ENCODE peak calls at places on chromosome 1, in five cellular contexts. Y is SK-N-SH, J is HepG2, K is K562, M is GM12878. A is an unnamed sample.
A peak's percentile ranks its signal among the peaks of the same experiment; 100 is the strongest.

GRCh38 chr1:44015206-44015605 is 16.1 kb downstream of the SLC6A9 start:
- DNase-seq in Y (no peak), J (no peak), M (no peak), K (no peak), A (no peak)

GRCh38 chr1:166974647-166975345 is 544 bp downstream of the ILDR2 start:
- DNase-seq in K (no peak), Y (no peak), M (no peak), J (no peak), A (no peak)

GRCh38 chr1:50829010-50829958 is 130.8 kb downstream of the FAF1 start:
- DNase-seq in J (no peak), K (no peak), Y (no peak), M (no peak), A (no peak)

GRCh38 chr1:24206516-24207394 is 19.7 kb upstream of the IFNLR1 start:
- DNase-seq in Y (no peak), M (no peak), K (no peak), J (no peak), A (no peak)

GRCh38 chr1:214833357-214833756 is 230.4 kb downstream of the CENPF start:
- DNase-seq in Y (no peak), M (no peak), K (no peak), J (peak; percentile 91), A (no peak)

GRCh38 chr1:94864821-94865220 is 44.7 kb downstream of the SLC44A3 start:
- DNase-seq in M (no peak), J (no peak), Y (no peak), K (no peak), A (no peak)

GRCh38 chr1:49052102-49052501 is 275.4 kb upstream of the BEND5 start:
- DNase-seq in M (no peak), K (no peak), J (no peak), Y (peak; percentile 45), A (no peak)

GRCh38 chr1:153355445-153356071 is 2.1 kb upstream of the S100A9 start:
- DNase-seq in K (peak; percentile 62), Y (peak; percentile 59), M (no peak), J (peak; percentile 27), A (peak; percentile 79)

GRCh38 chr1:41329662-41330587 is 31.3 kb upstream of the FOXO6 start:
- DNase-seq in K (no peak), M (no peak), J (no peak), Y (no peak), A (no peak)

GRCh38 chr1:19258353-19258752 is 6.7 kb downstream of the MRTO4 start:
- DNase-seq in J (no peak), K (peak; percentile 14), M (no peak), Y (no peak), A (no peak)

GRCh38 chr1:201885531-201886075 is 3.1 kb upstream of the SHISA4 start:
- DNase-seq in J (no peak), Y (no peak), M (no peak), K (peak; percentile 86), A (no peak)

GRCh38 chr1:11478571-11479374 is at the start of gene DISP3:
- DNase-seq in K (peak; percentile 100), M (peak; percentile 1), J (peak; percentile 54), Y (peak; percentile 99), A (peak; percentile 95)

GRCh38 chr1:23915470-23915869 is 2.3 kb upstream of the CNR2 start:
- DNase-seq in M (no peak), Y (no peak), K (no peak), J (no peak), A (no peak)

GRCh38 chr1:6591222-6591621 is 11.4 kb downstream of the ZBTB48 start:
- DNase-seq in M (no peak), Y (no peak), J (no peak), K (no peak), A (no peak)
- TF ChIP-seq FOXM1 in M (no peak), Y (no peak), J (no peak), K (no peak), A (no peak)

GRCh38 chr1:75166821-75167220 is 32.6 kb downstream of the LHX8 start:
- DNase-seq in J (no peak), K (no peak), M (no peak), Y (no peak), A (no peak)

GRCh38 chr1:75170981-75171380 is 36.8 kb downstream of the LHX8 start:
- DNase-seq in K (no peak), Y (no peak), J (no peak), M (no peak), A (no peak)

GRCh38 chr1:75170006-75170405 is 35.8 kb downstream of the LHX8 start:
- DNase-seq in M (no peak), Y (no peak), J (no peak), K (no peak), A (no peak)

DNA sequence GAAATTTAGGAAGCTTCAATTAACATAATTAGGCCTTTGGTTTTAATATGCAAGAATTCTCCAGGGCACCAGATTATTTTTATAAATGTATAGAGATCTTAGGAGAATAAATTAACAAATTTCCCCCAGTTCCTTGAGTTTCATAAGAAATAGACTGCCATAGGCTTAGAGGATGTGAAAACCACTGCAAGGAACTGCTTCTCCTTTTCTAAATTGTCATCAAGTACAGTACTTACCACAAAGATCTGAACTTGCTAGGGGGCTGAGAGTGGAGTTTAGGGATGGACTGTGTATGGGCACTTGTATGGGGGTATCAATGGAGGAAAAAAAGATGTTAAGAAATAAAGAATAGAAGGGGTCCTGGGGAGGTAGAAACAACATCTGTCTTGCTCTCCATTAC is 31.1 kb downstream of the LHX8 start:
- DNase-seq in Y (no peak), M (no peak), K (no peak), J (no peak), A (no peak)
- TF ChIP-seq FOXM1 in Y (no peak), M (no peak), K (no peak), J (no peak), A (no peak)

GRCh38 chr1:78843111-78843908 is 163.2 kb downstream of the ADGRL4 start:
- DNase-seq in J (no peak), Y (no peak), M (no peak), K (no peak), A (no peak)

GRCh38 chr1:78836736-78837135 is 169.8 kb downstream of the ADGRL4 start:
- DNase-seq in J (no peak), M (no peak), Y (no peak), K (no peak), A (no peak)

GRCh38 chr1:78839704-78840277 is 166.7 kb downstream of the ADGRL4 start:
- DNase-seq in K (peak; percentile 12), J (peak; percentile 23), Y (peak; percentile 40), M (no peak), A (peak; percentile 28)

GRCh38 chr1:78840447-78841251 is 165.9 kb downstream of the ADGRL4 start:
- DNase-seq in K (peak; percentile 9), J (no peak), Y (no peak), M (no peak), A (peak; percentile 25)
- TF ChIP-seq FOXM1 in K (no peak), J (no peak), Y (no peak), M (no peak), A (no peak)

GRCh38 chr1:1434812-1435093 is 737 bp upstream of the VWA1 start:
- DNase-seq in Y (no peak), M (no peak), K (no peak), J (no peak), A (peak; percentile 6)

GRCh38 chr1:1433804-1434130 is 1.7 kb upstream of the VWA1 start:
- DNase-seq in K (no peak), M (no peak), Y (peak; percentile 31), J (no peak), A (peak; percentile 14)

GRCh38 chr1:1432951-1433803 is 2.3 kb upstream of the VWA1 start:
- DNase-seq in K (peak; percentile 90), Y (peak; percentile 39), M (no peak), J (peak; percentile 96), A (peak; percentile 10)

GRCh38 chr1:1435094-1435903 is at the start of gene VWA1:
- DNase-seq in J (no peak), Y (peak; percentile 99), K (peak; percentile 98), M (no peak), A (peak; percentile 92)

DNA sequence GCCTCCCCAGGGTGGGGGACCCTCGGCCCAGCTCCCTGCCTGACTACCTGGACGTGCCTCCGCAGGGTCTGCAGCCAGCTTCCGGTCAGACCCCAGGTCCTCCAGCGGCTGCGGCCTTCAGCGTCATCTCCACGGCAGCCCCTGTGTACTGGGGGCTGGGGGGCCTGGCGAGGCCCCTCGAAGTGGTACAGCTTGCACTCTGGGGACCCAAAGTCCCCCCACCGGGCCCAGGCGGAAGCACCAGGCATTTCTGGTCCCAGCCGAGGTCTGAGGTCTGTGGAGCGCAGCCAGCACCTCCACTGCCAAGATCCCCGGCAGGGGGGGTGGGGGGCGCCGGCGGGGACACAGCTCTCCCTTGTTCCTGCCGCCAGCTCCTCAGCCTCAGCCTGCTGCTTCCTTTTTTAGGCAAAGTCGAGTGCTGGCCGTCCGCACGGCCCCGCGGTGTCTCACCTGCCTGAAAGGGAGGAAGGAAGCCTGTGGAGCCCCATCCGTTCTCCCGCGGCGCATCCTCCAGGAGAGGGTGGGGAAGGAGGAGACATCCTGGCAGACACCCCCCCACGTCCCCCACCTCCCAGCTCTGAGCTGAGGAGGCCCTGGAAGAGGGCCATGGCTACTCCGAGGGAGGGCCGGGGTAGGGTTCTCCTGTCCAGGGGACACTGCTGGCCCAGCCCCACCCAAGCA is 1.2 kb upstream of the VWA1 start:
- DNase-seq in Y (peak; percentile 37), M (no peak), K (no peak), J (peak; percentile 53), A (no peak)
- TF ChIP-seq FOXM1 in Y (no peak), M (no peak), K (no peak), J (no peak), A (no peak)

GRCh38 chr1:234559152-234559916 is 50.6 kb downstream of the IRF2BP2 start:
- DNase-seq in Y (no peak), K (no peak), M (no peak), J (no peak), A (no peak)
- TF ChIP-seq FOXM1 in Y (no peak), K (no peak), M (no peak), J (no peak), A (no peak)